ENCODE peak calls at places on chromosomes 16 and 17, in five cellular contexts. One of them, this sample, is unnamed.

GRCh38 chr16:57993452-57993851 is 7.0 kb downstream of the ZNF319 start:
- DNase-seq in mammary epithelial cell: peak
- DNase-seq in cardiac muscle cell: no peak
- DNase-seq in heart right ventricle: no peak
- DNase-seq in fibroblast of pulmonary artery: no peak
- DNase-seq in this sample: no peak

GRCh38 chr16:88284626-88285513 is 97.9 kb upstream of the ZNF469 start:
- DNase-seq in heart right ventricle: no peak
- DNase-seq in fibroblast of pulmonary artery: no peak
- DNase-seq in cardiac muscle cell: no peak
- DNase-seq in mammary epithelial cell: no peak
- DNase-seq in this sample: no peak

GRCh38 chr17:46758614-46759013 is 59.9 kb downstream of the WNT3 start:
- DNase-seq in cardiac muscle cell: no peak
- DNase-seq in mammary epithelial cell: no peak
- DNase-seq in fibroblast of pulmonary artery: no peak
- DNase-seq in heart right ventricle: no peak
- DNase-seq in this sample: no peak

GRCh38 chr17:8053600-8053999 is 14.7 kb downstream of the ALOX15B start:
- DNase-seq in cardiac muscle cell: no peak
- DNase-seq in heart right ventricle: no peak
- DNase-seq in mammary epithelial cell: no peak
- DNase-seq in fibroblast of pulmonary artery: no peak
- DNase-seq in this sample: no peak

GRCh38 chr16:68762996-68763756 is 26.1 kb downstream of the CDH1 start:
- DNase-seq in mammary epithelial cell: no peak
- DNase-seq in cardiac muscle cell: no peak
- DNase-seq in fibroblast of pulmonary artery: peak
- DNase-seq in heart right ventricle: no peak
- DNase-seq in this sample: no peak

GRCh38 chr16:79821911-79822310 is 221.4 kb upstream of the MAF start:
- DNase-seq in mammary epithelial cell: no peak
- DNase-seq in cardiac muscle cell: no peak
- DNase-seq in fibroblast of pulmonary artery: no peak
- DNase-seq in heart right ventricle: no peak
- DNase-seq in this sample: no peak

GRCh38 chr17:57471941-57472368 is 215.6 kb downstream of the MSI2 start:
- DNase-seq in mammary epithelial cell: no peak
- DNase-seq in heart right ventricle: no peak
- DNase-seq in fibroblast of pulmonary artery: no peak
- DNase-seq in cardiac muscle cell: no peak
- DNase-seq in this sample: no peak

GRCh38 chr17:50423553-50424159 is 2.4 kb upstream of the ACSF2 start:
- DNase-seq in heart right ventricle: no peak
- DNase-seq in cardiac muscle cell: no peak
- DNase-seq in mammary epithelial cell: peak
- DNase-seq in fibroblast of pulmonary artery: peak
- DNase-seq in this sample: no peak

GRCh38 chr16:22213801-22214200 is 7.7 kb downstream of the EEF2K start:
- DNase-seq in mammary epithelial cell: no peak
- DNase-seq in fibroblast of pulmonary artery: no peak
- DNase-seq in heart right ventricle: no peak
- DNase-seq in cardiac muscle cell: no peak
- DNase-seq in this sample: no peak

GRCh38 chr17:13735444-13735843 is 133.7 kb upstream of the HS3ST3A1 start:
- DNase-seq in cardiac muscle cell: peak
- DNase-seq in fibroblast of pulmonary artery: no peak
- DNase-seq in mammary epithelial cell: no peak
- DNase-seq in heart right ventricle: no peak
- DNase-seq in this sample: no peak
- TF ChIP-seq CTCF in cardiac muscle cell: no peak
- TF ChIP-seq CTCF in fibroblast of pulmonary artery: no peak
- TF ChIP-seq CTCF in mammary epithelial cell: no peak
- TF ChIP-seq CTCF in heart right ventricle: no peak
- TF ChIP-seq CTCF in this sample: no peak

DNA sequence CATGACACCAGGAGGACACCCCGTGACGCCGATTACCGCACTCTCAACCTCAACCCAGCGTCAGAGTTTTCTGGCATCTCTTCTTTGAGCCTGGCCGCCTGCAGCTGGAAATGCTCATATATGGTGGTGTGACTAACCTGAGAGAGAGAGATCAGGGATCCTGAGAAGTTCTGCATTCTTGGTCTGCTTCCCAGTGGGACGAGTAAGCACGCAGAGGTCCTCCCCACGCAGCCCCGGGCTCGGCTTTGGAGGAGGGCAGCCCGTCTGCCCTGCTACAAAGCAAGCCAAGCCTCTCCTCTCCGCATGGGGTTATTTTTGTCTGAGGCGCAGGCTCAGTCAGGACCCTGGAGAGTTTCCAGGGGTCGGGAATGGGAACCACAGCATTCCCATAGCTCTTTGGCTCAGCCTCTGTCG is 16.5 kb downstream of the CRISPLD2 start:
- DNase-seq in heart right ventricle: peak
- DNase-seq in fibroblast of pulmonary artery: peak
- DNase-seq in cardiac muscle cell: peak
- DNase-seq in mammary epithelial cell: peak
- DNase-seq in this sample: no peak
- TF ChIP-seq CTCF in heart right ventricle: no peak
- TF ChIP-seq CTCF in fibroblast of pulmonary artery: no peak
- TF ChIP-seq CTCF in cardiac muscle cell: no peak
- TF ChIP-seq CTCF in mammary epithelial cell: no peak
- TF ChIP-seq CTCF in this sample: no peak

DNA sequence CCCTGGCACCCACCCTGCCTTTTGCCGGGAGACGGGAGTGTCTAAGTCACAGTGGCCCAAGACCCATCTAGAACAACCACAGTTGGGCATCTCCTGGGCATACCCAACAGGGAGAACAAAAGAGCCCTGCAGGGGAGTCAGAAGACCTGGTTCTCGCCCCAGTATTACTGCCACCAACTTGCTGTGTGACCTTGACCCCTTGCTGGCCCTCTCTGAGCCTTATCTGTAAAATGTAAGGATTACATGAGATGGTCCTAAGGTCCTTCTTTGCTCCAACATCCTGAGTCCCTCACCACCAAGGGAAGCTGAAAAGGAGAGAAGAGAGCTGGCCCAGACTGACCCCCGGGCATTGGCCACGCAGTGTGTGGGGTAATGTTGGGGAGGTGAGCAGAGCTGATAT is 119.0 kb downstream of the CCT6B start:
- DNase-seq in fibroblast of pulmonary artery: no peak
- DNase-seq in heart right ventricle: no peak
- DNase-seq in cardiac muscle cell: no peak
- DNase-seq in mammary epithelial cell: no peak
- DNase-seq in this sample: no peak
- TF ChIP-seq CTCF in fibroblast of pulmonary artery: no peak
- TF ChIP-seq CTCF in heart right ventricle: no peak
- TF ChIP-seq CTCF in cardiac muscle cell: no peak
- TF ChIP-seq CTCF in mammary epithelial cell: no peak
- TF ChIP-seq CTCF in this sample: no peak

DNA sequence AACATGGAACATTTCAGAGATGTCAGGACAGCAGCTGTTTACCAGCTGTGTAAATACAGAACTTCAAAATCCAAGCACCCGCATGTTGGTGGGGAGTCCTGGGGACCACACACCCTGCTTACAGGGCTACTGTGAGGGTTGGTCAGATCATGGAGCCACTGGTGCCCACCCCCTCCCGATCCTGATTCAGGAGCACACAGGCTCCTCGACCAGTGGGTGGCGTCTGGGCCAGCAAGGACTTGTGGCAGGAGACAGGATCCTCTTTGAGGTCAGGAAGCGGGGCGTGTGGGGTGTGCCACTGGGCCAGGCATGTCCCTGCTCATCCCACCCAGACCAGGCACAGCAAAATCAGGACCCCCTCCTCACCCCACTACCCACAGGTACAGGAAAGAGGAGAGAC is 83.6 kb downstream of the SDK2 start:
- DNase-seq in cardiac muscle cell: no peak
- DNase-seq in heart right ventricle: no peak
- DNase-seq in fibroblast of pulmonary artery: no peak
- DNase-seq in mammary epithelial cell: peak
- DNase-seq in this sample: no peak
- TF ChIP-seq CTCF in cardiac muscle cell: no peak
- TF ChIP-seq CTCF in heart right ventricle: no peak
- TF ChIP-seq CTCF in fibroblast of pulmonary artery: no peak
- TF ChIP-seq CTCF in mammary epithelial cell: no peak
- TF ChIP-seq CTCF in this sample: no peak